ENCODE peak calls at places on chromosomes 12 and 14, in seven cellular contexts. One of them, this sample, is unnamed.

GRCh38 chr12:93740721-93741120 is 63.5 kb downstream of the CRADD start:
- DNase-seq in GM12878: no peak
- DNase-seq in H1: no peak
- DNase-seq in HepG2: no peak
- DNase-seq in SK-N-SH: no peak
- DNase-seq in K562: no peak
- DNase-seq in HCT116: no peak
- DNase-seq in this sample: no peak

GRCh38 chr12:52038447-52038846 is 12.8 kb upstream of the NR4A1 start:
- DNase-seq in H1: no peak
- DNase-seq in HCT116: no peak
- DNase-seq in K562: no peak
- DNase-seq in GM12878: no peak
- DNase-seq in HepG2: no peak
- DNase-seq in SK-N-SH: no peak
- DNase-seq in this sample: no peak

GRCh38 chr14:81206115-81206514 is 14.6 kb downstream of the GTF2A1 start:
- DNase-seq in GM12878: no peak
- DNase-seq in K562: no peak
- DNase-seq in HCT116: no peak
- DNase-seq in H1: no peak
- DNase-seq in HepG2: peak; percentile 3
- DNase-seq in SK-N-SH: no peak
- DNase-seq in this sample: no peak

GRCh38 chr12:102116392-102116791 is 3.5 kb downstream of the NUP37 start:
- DNase-seq in SK-N-SH: no peak
- DNase-seq in H1: no peak
- DNase-seq in K562: no peak
- DNase-seq in HepG2: no peak
- DNase-seq in HCT116: no peak
- DNase-seq in GM12878: no peak
- DNase-seq in this sample: no peak

GRCh38 chr12:51911788-51912711 is 4.7 kb downstream of the ACVRL1 start:
- DNase-seq in GM12878: no peak
- DNase-seq in K562: peak; percentile 57
- DNase-seq in SK-N-SH: peak; percentile 77
- DNase-seq in HepG2: no peak
- DNase-seq in H1: no peak
- DNase-seq in HCT116: no peak
- DNase-seq in this sample: no peak

GRCh38 chr14:33165144-33165925 is 226.7 kb downstream of the NPAS3 start:
- DNase-seq in HepG2: no peak
- DNase-seq in HCT116: no peak
- DNase-seq in SK-N-SH: no peak
- DNase-seq in H1: no peak
- DNase-seq in K562: no peak
- DNase-seq in GM12878: no peak
- DNase-seq in this sample: peak; percentile 34

GRCh38 chr14:76760331-76761197 is 704 bp upstream of the VASH1 start:
- DNase-seq in HepG2: no peak
- DNase-seq in SK-N-SH: peak; percentile 3
- DNase-seq in H1: no peak
- DNase-seq in K562: no peak
- DNase-seq in GM12878: no peak
- DNase-seq in HCT116: no peak
- DNase-seq in this sample: no peak

GRCh38 chr12:124490584-124491305 is 76.7 kb downstream of the NCOR2 start:
- DNase-seq in H1: no peak
- DNase-seq in HepG2: no peak
- DNase-seq in GM12878: no peak
- DNase-seq in SK-N-SH: peak; percentile 88
- DNase-seq in K562: peak; percentile 78
- DNase-seq in HCT116: no peak
- DNase-seq in this sample: no peak

GRCh38 chr12:109170335-109170734 is 53.9 kb downstream of the ACACB start:
- DNase-seq in H1: no peak
- DNase-seq in K562: no peak
- DNase-seq in HepG2: no peak
- DNase-seq in GM12878: no peak
- DNase-seq in SK-N-SH: no peak
- DNase-seq in HCT116: no peak
- DNase-seq in this sample: no peak

GRCh38 chr14:55316528-55316927 is 45.3 kb downstream of the FBXO34 start:
- DNase-seq in SK-N-SH: no peak
- DNase-seq in K562: no peak
- DNase-seq in GM12878: no peak
- DNase-seq in HepG2: no peak
- DNase-seq in HCT116: no peak
- DNase-seq in H1: no peak
- DNase-seq in this sample: no peak

GRCh38 chr14:79543348-79543747 is 668.0 kb downstream of the DIO2 start:
- DNase-seq in H1: no peak
- DNase-seq in GM12878: no peak
- DNase-seq in HepG2: no peak
- DNase-seq in K562: no peak
- DNase-seq in SK-N-SH: no peak
- DNase-seq in HCT116: no peak
- DNase-seq in this sample: no peak

GRCh38 chr12:104578453-104578852 is 121.7 kb downstream of the CHST11 start:
- DNase-seq in HCT116: no peak
- DNase-seq in H1: no peak
- DNase-seq in K562: no peak
- DNase-seq in GM12878: no peak
- DNase-seq in SK-N-SH: no peak
- DNase-seq in HepG2: no peak
- DNase-seq in this sample: no peak

GRCh38 chr14:21510735-21511657 is at the start of gene METTL3:
- DNase-seq in K562: peak; percentile 80
- DNase-seq in SK-N-SH: peak; percentile 85
- DNase-seq in HCT116: peak; percentile 99
- DNase-seq in GM12878: peak; percentile 97
- DNase-seq in HepG2: peak; percentile 100
- DNase-seq in H1: peak; percentile 83
- DNase-seq in this sample: peak; percentile 99

GRCh38 chr12:45369065-45369464 is 153.2 kb downstream of the ANO6 start:
- DNase-seq in H1: no peak
- DNase-seq in HepG2: no peak
- DNase-seq in SK-N-SH: no peak
- DNase-seq in K562: no peak
- DNase-seq in GM12878: no peak
- DNase-seq in HCT116: no peak
- DNase-seq in this sample: no peak

GRCh38 chr12:94186461-94187237 is 38.3 kb downstream of the PLXNC1 start:
- DNase-seq in GM12878: no peak
- DNase-seq in HCT116: no peak
- DNase-seq in K562: no peak
- DNase-seq in H1: peak; percentile 87
- DNase-seq in SK-N-SH: peak; percentile 83
- DNase-seq in HepG2: no peak
- DNase-seq in this sample: no peak

GRCh38 chr12:96099431-96099830 is 64.0 kb upstream of the LTA4H start:
- DNase-seq in SK-N-SH: no peak
- DNase-seq in HCT116: no peak
- DNase-seq in H1: no peak
- DNase-seq in HepG2: no peak
- DNase-seq in GM12878: no peak
- DNase-seq in K562: no peak
- DNase-seq in this sample: no peak

GRCh38 chr12:15220961-15221885 is at the start of gene RERG:
- DNase-seq in HepG2: peak; percentile 44
- DNase-seq in SK-N-SH: peak; percentile 88
- DNase-seq in H1: peak; percentile 92
- DNase-seq in HCT116: peak; percentile 36
- DNase-seq in GM12878: peak; percentile 5
- DNase-seq in K562: peak; percentile 8
- DNase-seq in this sample: peak; percentile 49

GRCh38 chr12:104957388-104958008 is 592 bp downstream of the SLC41A2 start:
- DNase-seq in K562: no peak
- DNase-seq in GM12878: no peak
- DNase-seq in HCT116: no peak
- DNase-seq in SK-N-SH: peak; percentile 77
- DNase-seq in H1: no peak
- DNase-seq in HepG2: no peak
- DNase-seq in this sample: peak; percentile 39

GRCh38 chr12:83476006-83476405 is 789.3 kb downstream of the TMTC2 start:
- DNase-seq in HepG2: no peak
- DNase-seq in H1: no peak
- DNase-seq in SK-N-SH: no peak
- DNase-seq in GM12878: no peak
- DNase-seq in HCT116: no peak
- DNase-seq in K562: no peak
- DNase-seq in this sample: no peak

GRCh38 chr14:93269341-93270068 is 62.4 kb downstream of the UBR7 start:
- DNase-seq in K562: no peak
- DNase-seq in GM12878: no peak
- DNase-seq in SK-N-SH: no peak
- DNase-seq in HCT116: no peak
- DNase-seq in H1: no peak
- DNase-seq in HepG2: peak; percentile 24
- DNase-seq in this sample: no peak

GRCh38 chr12:49651855-49652254 is 28.5 kb downstream of the PRPF40B start:
- DNase-seq in H1: no peak
- DNase-seq in GM12878: no peak
- DNase-seq in HCT116: no peak
- DNase-seq in K562: no peak
- DNase-seq in SK-N-SH: no peak
- DNase-seq in HepG2: no peak
- DNase-seq in this sample: no peak

GRCh38 chr14:52845079-52845478 is 53.7 kb upstream of the GNPNAT1 start:
- DNase-seq in H1: no peak
- DNase-seq in SK-N-SH: no peak
- DNase-seq in HCT116: no peak
- DNase-seq in GM12878: no peak
- DNase-seq in K562: no peak
- DNase-seq in HepG2: no peak
- DNase-seq in this sample: no peak

GRCh38 chr14:52835122-52835903 is 43.9 kb upstream of the GNPNAT1 start:
- DNase-seq in SK-N-SH: peak; percentile 63
- DNase-seq in HCT116: peak; percentile 57
- DNase-seq in HepG2: no peak
- DNase-seq in GM12878: no peak
- DNase-seq in K562: no peak
- DNase-seq in H1: no peak
- DNase-seq in this sample: no peak

GRCh38 chr14:52844262-52845060 is 53.1 kb upstream of the GNPNAT1 start:
- DNase-seq in H1: no peak
- DNase-seq in HCT116: no peak
- DNase-seq in SK-N-SH: no peak
- DNase-seq in GM12878: no peak
- DNase-seq in HepG2: peak; percentile 74
- DNase-seq in K562: no peak
- DNase-seq in this sample: no peak

GRCh38 chr14:52837451-52837850 is 46.0 kb upstream of the GNPNAT1 start:
- DNase-seq in HCT116: no peak
- DNase-seq in GM12878: no peak
- DNase-seq in H1: no peak
- DNase-seq in K562: no peak
- DNase-seq in SK-N-SH: no peak
- DNase-seq in HepG2: no peak
- DNase-seq in this sample: no peak

DNA sequence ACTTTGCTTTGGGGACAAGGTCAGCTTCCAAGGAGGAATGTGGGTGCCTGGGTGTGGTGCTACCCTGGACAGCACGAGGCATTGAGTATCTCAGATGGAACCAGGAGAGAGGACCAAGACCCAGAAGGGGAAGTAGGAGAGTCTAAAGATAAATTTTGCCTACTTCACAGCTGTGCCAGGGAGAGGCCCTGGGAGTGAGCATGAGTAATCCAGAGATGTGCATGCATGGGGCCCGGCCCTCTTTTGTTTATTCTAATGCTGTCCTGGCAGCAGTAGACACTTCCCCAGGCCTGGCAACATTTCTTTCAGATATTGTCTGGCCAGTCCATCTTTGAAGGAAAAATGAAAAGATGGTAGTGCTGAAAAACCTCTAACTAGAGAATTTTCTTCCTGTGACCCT is 49.5 kb upstream of the GNPNAT1 start:
- DNase-seq in K562: no peak
- DNase-seq in HCT116: no peak
- DNase-seq in H1: no peak
- DNase-seq in HepG2: no peak
- DNase-seq in SK-N-SH: no peak
- DNase-seq in GM12878: no peak
- DNase-seq in this sample: no peak
- TF ChIP-seq JUND in K562: no peak
- TF ChIP-seq JUND in HCT116: no peak
- TF ChIP-seq JUND in H1: no peak
- TF ChIP-seq JUND in HepG2: no peak
- TF ChIP-seq JUND in SK-N-SH: no peak
- TF ChIP-seq JUND in GM12878: no peak
- TF ChIP-seq JUND in this sample: no peak

GRCh38 chr14:51081209-51081608 is 13.7 kb downstream of the TRIM9 start:
- DNase-seq in GM12878: no peak
- DNase-seq in K562: no peak
- DNase-seq in SK-N-SH: no peak
- DNase-seq in H1: no peak
- DNase-seq in HCT116: no peak
- DNase-seq in HepG2: no peak
- DNase-seq in this sample: no peak
- TF ChIP-seq JUND in GM12878: no peak
- TF ChIP-seq JUND in K562: no peak
- TF ChIP-seq JUND in SK-N-SH: no peak
- TF ChIP-seq JUND in H1: no peak
- TF ChIP-seq JUND in HCT116: no peak
- TF ChIP-seq JUND in HepG2: no peak
- TF ChIP-seq JUND in this sample: no peak

GRCh38 chr14:73634333-73634833 is 10.4 kb upstream of the DNAL1 start:
- DNase-seq in H1: peak; percentile 93
- DNase-seq in SK-N-SH: peak; percentile 16
- DNase-seq in HCT116: no peak
- DNase-seq in GM12878: no peak
- DNase-seq in HepG2: no peak
- DNase-seq in K562: no peak
- DNase-seq in this sample: no peak
- TF ChIP-seq JUND in H1: no peak
- TF ChIP-seq JUND in SK-N-SH: no peak
- TF ChIP-seq JUND in HCT116: no peak
- TF ChIP-seq JUND in GM12878: no peak
- TF ChIP-seq JUND in HepG2: no peak
- TF ChIP-seq JUND in K562: no peak
- TF ChIP-seq JUND in this sample: no peak

DNA sequence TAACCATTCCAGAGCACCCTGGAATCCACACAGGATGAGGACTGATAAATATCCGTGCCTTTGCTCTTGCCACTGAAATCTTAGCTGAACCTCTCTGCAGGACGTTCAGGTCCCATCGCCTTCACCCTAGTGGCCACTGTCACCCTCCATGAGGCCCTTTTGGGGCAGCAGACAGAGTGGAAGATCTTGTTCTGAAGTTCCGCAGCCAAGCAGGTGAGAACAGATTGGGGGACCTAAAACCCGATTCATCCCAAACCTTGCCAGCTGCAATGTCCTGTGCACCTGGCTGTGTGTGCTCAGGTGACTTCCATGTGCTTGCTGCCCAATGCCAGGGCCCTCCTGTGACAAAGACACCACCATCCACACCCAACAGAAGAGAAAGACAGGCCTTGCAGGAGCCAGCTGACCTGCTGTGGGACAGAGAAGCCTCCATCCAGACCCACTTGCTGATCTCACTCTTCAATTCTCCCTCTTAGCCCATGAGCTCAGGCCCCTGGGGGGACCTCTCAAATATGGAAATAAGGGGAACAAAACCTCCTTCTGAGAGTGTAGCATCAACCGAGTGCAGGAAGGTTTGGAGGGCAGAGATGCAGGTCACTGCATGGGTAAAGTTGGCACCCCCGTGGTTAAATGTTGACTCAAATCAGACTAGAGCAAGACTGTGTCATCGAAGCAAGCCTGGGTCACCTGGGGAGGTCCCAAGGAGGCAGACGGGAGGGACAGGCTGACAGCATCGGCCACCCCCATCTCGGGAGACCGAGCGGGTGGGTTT is 308.7 kb upstream of the DIO3 start:
- DNase-seq in HepG2: no peak
- DNase-seq in SK-N-SH: peak; percentile 14
- DNase-seq in GM12878: no peak
- DNase-seq in K562: no peak
- DNase-seq in HCT116: no peak
- DNase-seq in H1: peak; percentile 22
- DNase-seq in this sample: no peak
- TF ChIP-seq JUND in HepG2: no peak
- TF ChIP-seq JUND in SK-N-SH: no peak
- TF ChIP-seq JUND in GM12878: no peak
- TF ChIP-seq JUND in K562: no peak
- TF ChIP-seq JUND in HCT116: no peak
- TF ChIP-seq JUND in H1: no peak
- TF ChIP-seq JUND in this sample: no peak

This sample was measured in T47D.